ENCODE peak calls at places on chromosome 22, in five cellular contexts. Y is aorta, F is right cardiac atrium, Q is breast epithelium, B is fibroblast of lung. G is an unnamed sample.
A peak's percentile ranks its signal among the peaks of the same experiment; 100 is the strongest.

GRCh38 chr22:36027579-36027959 is 1.1 kb downstream of the RBFOX2 start:
- DNase-seq in Y (no peak), F (peak; percentile 21), Q (no peak), B (no peak), G (no peak)

GRCh38 chr22:24405631-24406321 is 21.6 kb upstream of the ADORA2A start:
- DNase-seq in Y (no peak), F (no peak), Q (no peak), B (no peak), G (no peak)

GRCh38 chr22:42317691-42318547 is 47.5 kb upstream of the TCF20 start:
- DNase-seq in Y (no peak), F (no peak), Q (no peak), B (no peak), G (no peak)

GRCh38 chr22:44782286-44782830 is 30.0 kb downstream of the ARHGAP8 start:
- DNase-seq in Y (no peak), F (no peak), Q (no peak), B (peak; percentile 24), G (no peak)

GRCh38 chr22:42330953-42331525 is 60.6 kb upstream of the TCF20 start:
- DNase-seq in Y (no peak), F (no peak), Q (no peak), B (no peak), G (no peak)

GRCh38 chr22:35306350-35306967 is 6.8 kb downstream of the TOM1 start:
- DNase-seq in Y (no peak), F (no peak), Q (no peak), B (no peak), G (no peak)

GRCh38 chr22:25237503-25237902 is 18.1 kb downstream of the CRYBB2 start:
- DNase-seq in Y (no peak), F (no peak), Q (no peak), B (no peak), G (no peak)

GRCh38 chr22:18031670-18032454 is 7.5 kb upstream of the MICAL3 start:
- DNase-seq in Y (peak; percentile 76), F (no peak), Q (no peak), B (peak; percentile 82), G (peak; percentile 95)

GRCh38 chr22:40088818-40089217 is 88.9 kb upstream of the TNRC6B start:
- DNase-seq in Y (no peak), F (no peak), Q (no peak), B (no peak), G (no peak)

GRCh38 chr22:35059632-35060031 is 6.3 kb upstream of the ISX start:
- DNase-seq in Y (no peak), F (no peak), Q (no peak), B (no peak), G (no peak)

GRCh38 chr22:36277482-36278291 is 24.8 kb downstream of the APOL1 start:
- DNase-seq in Y (peak; percentile 71), F (peak; percentile 60), Q (no peak), B (peak; percentile 65), G (peak; percentile 62)

GRCh38 chr22:31692186-31692886 is 30.3 kb upstream of the PISD start:
- DNase-seq in Y (no peak), F (no peak), Q (no peak), B (peak; percentile 31), G (no peak)

GRCh38 chr22:40436460-40437431 is 66.4 kb downstream of the SGSM3 start:
- DNase-seq in Y (no peak), F (no peak), Q (no peak), B (peak; percentile 80), G (peak; percentile 79)

GRCh38 chr22:46674906-46675305 is 54.7 kb downstream of the GRAMD4 start:
- DNase-seq in Y (no peak), F (no peak), Q (no peak), B (no peak), G (no peak)

GRCh38 chr22:46675479-46675878 is 55.3 kb downstream of the GRAMD4 start:
- DNase-seq in Y (no peak), F (no peak), Q (no peak), B (no peak), G (no peak)

GRCh38 chr22:46676881-46677280 is 56.7 kb downstream of the GRAMD4 start:
- DNase-seq in Y (peak; percentile 48), F (no peak), Q (no peak), B (no peak), G (no peak)

GRCh38 chr22:46676479-46676878 is 56.3 kb downstream of the GRAMD4 start:
- DNase-seq in Y (no peak), F (no peak), Q (no peak), B (no peak), G (no peak)

GRCh38 chr22:46675938-46676337 is 55.8 kb downstream of the GRAMD4 start:
- DNase-seq in Y (no peak), F (no peak), Q (no peak), B (no peak), G (no peak)
- H3K27ac ChIP-seq in Y (no peak overlapping the region), F (no peak overlapping the region), Q (no peak overlapping the region), B (no peak overlapping the region), G (no peak overlapping the region)

DNA sequence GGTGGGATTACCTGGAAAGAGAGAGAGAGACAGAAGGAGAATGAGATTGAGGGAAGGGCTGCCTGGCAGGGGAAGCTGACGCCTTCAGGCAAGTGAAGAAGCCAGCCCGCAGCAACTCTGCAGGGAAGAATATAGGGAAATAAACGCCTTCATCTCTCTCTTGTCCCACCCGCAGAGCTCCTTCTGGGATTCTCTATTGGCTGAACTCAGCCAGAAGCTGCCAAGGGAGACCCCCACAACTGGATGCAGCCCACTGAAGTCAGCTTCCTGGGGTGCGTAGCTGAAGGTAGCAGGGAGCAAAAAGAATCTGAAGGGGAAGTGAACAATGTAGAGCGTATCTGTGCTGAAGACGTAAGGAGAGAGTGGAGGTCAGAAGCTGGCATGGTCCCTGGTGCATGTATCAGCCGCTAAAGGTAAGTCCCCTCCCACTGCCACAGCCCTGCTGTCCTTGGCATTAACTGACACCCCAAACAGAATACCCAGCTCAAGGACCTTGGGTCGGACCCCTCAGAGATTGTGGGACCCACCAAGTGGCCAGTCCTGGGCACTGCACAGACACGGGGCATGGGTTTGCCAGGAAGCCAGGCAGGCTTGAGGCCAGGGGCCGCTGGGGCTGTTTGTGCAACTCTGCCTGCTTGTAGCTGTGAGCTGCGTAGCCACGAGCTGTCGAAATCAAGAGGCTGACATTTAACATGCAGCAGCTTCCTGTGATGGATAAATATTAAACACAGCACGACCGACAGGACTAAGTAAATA is 469.9 kb downstream of the MN1 start:
- DNase-seq in Y (peak; percentile 83), F (peak; percentile 80), Q (no peak), B (peak; percentile 47), G (no peak)
- H3K9me3 ChIP-seq in Y (no peaks in the 10 kb centered on the region), F (no peaks in the 10 kb centered on the region), Q (no peaks in the 10 kb centered on the region), B (no peaks in the 10 kb centered on the region), G (peaks cover 4% of the 10 kb centered on the region)

GRCh38 chr22:48696371-48696770 is 1131.3 kb downstream of the BRD1 start:
- DNase-seq in Y (no peak), F (no peak), Q (no peak), B (no peak), G (no peak)
- H3K4me1 ChIP-seq in Y (no peaks in the 10 kb centered on the region), F (no peaks in the 10 kb centered on the region), Q (no peaks in the 10 kb centered on the region), B (no peaks in the 10 kb centered on the region), G (no peaks in the 10 kb centered on the region)

GRCh38 chr22:29581799-29582198 is 886 bp upstream of the NIPSNAP1 start:
- DNase-seq in Y (no peak), F (no peak), Q (no peak), B (no peak), G (no peak)
- H3K27ac ChIP-seq in Y (no peak overlapping the region), F (no peak overlapping the region), Q (no peak overlapping the region), B (no peak overlapping the region), G (no peak overlapping the region)

GRCh38 chr22:22461111-22461510 is 47.4 kb downstream of the ZNF280B start:
- DNase-seq in Y (no peak), F (no peak), Q (no peak), B (no peak), G (no peak)

GRCh38 chr22:22460060-22460459 is 48.5 kb downstream of the ZNF280B start:
- DNase-seq in Y (no peak), F (no peak), Q (no peak), B (no peak), G (no peak)

GRCh38 chr22:22460635-22461034 is 47.9 kb downstream of the ZNF280B start:
- DNase-seq in Y (no peak), F (no peak), Q (no peak), B (no peak), G (no peak)

GRCh38 chr22:22458387-22458786 is 50.2 kb downstream of the ZNF280B start:
- DNase-seq in Y (no peak), F (no peak), Q (no peak), B (no peak), G (no peak)

DNA sequence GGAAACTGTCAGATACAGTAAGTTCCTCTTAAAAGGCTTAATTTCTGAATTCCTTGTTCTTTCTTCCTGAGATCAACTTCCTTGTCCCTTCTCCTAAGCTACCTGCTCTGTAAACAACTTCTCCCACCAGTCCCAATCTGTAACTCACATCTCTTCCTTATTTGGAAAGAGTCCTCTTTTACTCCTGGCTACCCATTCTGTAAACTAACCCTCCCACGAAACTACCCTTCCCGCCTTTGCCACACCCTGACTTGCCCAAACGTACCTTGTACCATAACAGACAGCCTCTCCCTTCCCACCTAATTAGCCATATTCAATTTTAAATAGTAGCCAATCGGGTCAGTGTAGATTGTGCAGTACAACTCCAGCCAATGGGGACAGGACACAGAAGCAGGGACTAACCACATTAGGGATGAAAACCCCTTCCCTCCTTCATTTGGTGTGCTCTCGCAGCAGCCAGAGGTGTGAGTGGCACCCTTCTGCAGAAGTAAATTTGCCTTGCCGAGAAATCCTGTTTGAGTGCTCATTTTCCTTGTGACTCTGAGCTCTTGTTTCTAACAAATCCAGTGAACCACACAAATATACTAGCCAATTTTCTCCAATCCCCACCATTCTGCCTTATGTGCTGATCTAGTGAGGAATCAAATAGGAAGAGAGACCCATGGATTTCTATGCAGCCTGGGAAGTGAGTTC is 49.5 kb downstream of the ZNF280B start:
- DNase-seq in Y (no peak), F (no peak), Q (no peak), B (no peak), G (no peak)
- H3K9me3 ChIP-seq in Y (peaks cover 15% of the 10 kb centered on the region), F (peaks cover 7% of the 10 kb centered on the region), Q (peaks cover 26% of the 10 kb centered on the region), B (no peaks in the 10 kb centered on the region), G (peaks cover 6% of the 10 kb centered on the region)